ENCODE peak calls at places on chromosomes 7 and 10, in nine cellular contexts. L is psoas muscle, H is SK-N-SH, A is GM12865, X is Peyer's patch, B is body of pancreas, T is esophagus squamous epithelium, Z is AG10803, M is thyroid gland. D is an unnamed sample.

GRCh38 chr10:123530166-123530870 is 135.8 kb upstream of the GPR26 start:
- DNase-seq in H (no peak), Z (no peak), T (no peak), X (no peak), A (no peak), M (no peak), B (no peak), L (no peak), D (no peak)

GRCh38 chr7:71787513-71787912 is 624.6 kb downstream of the CALN1 start:
- DNase-seq in B (no peak), T (no peak), H (no peak), A (no peak), X (no peak), Z (no peak), L (no peak), M (no peak), D (no peak)

GRCh38 chr7:44100458-44101303 is 3.5 kb upstream of the AEBP1 start:
- DNase-seq in X (no peak), Z (peak), M (no peak), A (no peak), H (peak), T (no peak), L (no peak), B (no peak), D (peak)

GRCh38 chr10:42988517-42989395 is 88.1 kb upstream of the RET start:
- DNase-seq in T (no peak), H (peak), M (no peak), A (no peak), L (no peak), Z (no peak), X (peak), B (no peak), D (no peak)

GRCh38 chr10:111885919-111886318 is 297.6 kb downstream of the GPAM start:
- DNase-seq in B (no peak), H (no peak), X (no peak), Z (no peak), A (no peak), L (no peak), T (no peak), M (no peak), D (no peak)

GRCh38 chr10:6514844-6515780 is 65.0 kb downstream of the PRKCQ start:
- DNase-seq in M (no peak), Z (no peak), L (no peak), X (no peak), T (no peak), B (no peak), H (no peak), A (no peak), D (no peak)

GRCh38 chr7:108165726-108166125 is 35.6 kb upstream of the LAMB4 start:
- DNase-seq in L (no peak), X (no peak), M (no peak), T (no peak), B (no peak), Z (no peak), A (no peak), H (no peak), D (no peak)

GRCh38 chr7:97512441-97513207 is 219.3 kb upstream of the TAC1 start:
- DNase-seq in Z (no peak), B (no peak), T (no peak), X (no peak), M (no peak), L (no peak), H (no peak), A (no peak), D (no peak)

DNA sequence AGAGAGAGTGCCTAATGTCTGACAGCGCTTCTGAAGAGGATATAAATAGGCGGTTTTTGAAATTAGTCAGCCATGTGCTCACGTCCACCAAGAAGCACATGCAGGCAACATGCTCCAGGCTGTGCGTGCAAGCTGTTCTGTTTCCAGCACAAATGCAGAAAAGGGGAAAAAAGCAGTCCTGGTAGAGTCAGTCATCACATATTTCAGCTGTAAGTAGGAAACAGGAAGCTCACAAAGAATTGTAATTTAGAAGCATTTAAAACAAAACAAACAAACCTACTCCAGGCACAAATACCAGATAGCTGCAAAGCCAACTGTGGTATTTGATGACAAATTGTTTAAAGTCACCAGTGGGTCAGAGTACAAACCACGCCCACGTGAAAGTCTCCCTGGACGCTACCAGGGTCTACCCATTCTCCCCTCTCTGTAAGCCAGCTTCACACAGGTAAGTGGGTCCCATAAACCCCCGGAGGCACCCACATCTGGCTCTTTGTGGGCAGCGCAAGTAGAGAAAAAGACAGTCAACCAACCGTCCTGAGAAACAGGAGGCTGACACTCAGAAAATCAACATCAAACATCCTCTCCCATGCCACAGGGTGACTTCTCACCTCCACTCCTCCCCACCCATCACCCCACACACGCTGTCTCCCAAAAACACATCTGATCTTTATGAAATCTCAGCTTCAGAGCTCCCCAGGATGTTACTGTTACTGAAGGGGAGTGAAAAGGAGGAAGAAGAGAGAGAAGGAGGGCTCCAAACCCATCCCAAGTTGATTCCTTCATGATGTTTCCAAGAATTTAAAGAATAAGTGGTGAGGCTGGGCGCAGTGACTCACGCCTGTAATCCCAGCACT is 186.4 kb downstream of the FAM107B start:
- DNase-seq in M (no peak), A (peak), X (no peak), L (no peak), Z (peak), T (no peak), H (no peak), B (no peak), D (peak)
- H3K4me3 ChIP-seq in M (no peak), A (peak), X (no peak), L (no peak), Z (peak), T (no peak), H (no peak), B (no peak), D (no peak)

GRCh38 chr7:45978010-45978681 is 57.1 kb upstream of the IGFBP3 start:
- DNase-seq in T (no peak), B (peak), M (peak), Z (peak), A (peak), L (no peak), X (no peak), H (no peak), D (no peak)
- H3K4me3 ChIP-seq in T (no peak), B (no peak), M (no peak), Z (peak), A (no peak), L (no peak), X (no peak), H (peak), D (no peak)

GRCh38 chr7:155557778-155558177 is 11.4 kb upstream of the CNPY1 start:
- DNase-seq in T (no peak), Z (no peak), B (no peak), A (no peak), X (no peak), H (no peak), M (no peak), L (no peak), D (no peak)
- H3K4me3 ChIP-seq in T (no peak), Z (no peak), B (no peak), A (no peak), X (no peak), H (no peak), M (no peak), L (no peak), D (no peak)

GRCh38 chr7:148700693-148701092 is 2.0 kb downstream of the CUL1 start:
- DNase-seq in L (no peak), M (peak), H (peak), X (no peak), Z (peak), A (peak), B (peak), T (no peak), D (no peak)
- H3K4me3 ChIP-seq in L (peak), M (no peak), H (peak), X (peak), Z (peak), A (peak), B (no peak), T (peak), D (peak)

GRCh38 chr10:103106556-103106955 is 86.5 kb downstream of the NT5C2 start:
- DNase-seq in L (no peak), H (no peak), T (no peak), M (no peak), X (no peak), A (no peak), Z (no peak), B (no peak), D (no peak)

GRCh38 chr10:103111031-103111917 is 81.8 kb downstream of the NT5C2 start:
- DNase-seq in X (no peak), B (no peak), A (peak), T (no peak), Z (peak), H (no peak), L (no peak), M (no peak), D (no peak)

GRCh38 chr10:103114876-103115275 is 78.2 kb downstream of the NT5C2 start:
- DNase-seq in A (no peak), M (no peak), B (no peak), X (no peak), T (no peak), L (no peak), H (no peak), Z (no peak), D (no peak)

GRCh38 chr10:103111918-103112877 is 80.9 kb downstream of the NT5C2 start:
- DNase-seq in T (no peak), L (no peak), B (no peak), Z (no peak), M (no peak), H (no peak), X (no peak), A (peak), D (no peak)

DNA sequence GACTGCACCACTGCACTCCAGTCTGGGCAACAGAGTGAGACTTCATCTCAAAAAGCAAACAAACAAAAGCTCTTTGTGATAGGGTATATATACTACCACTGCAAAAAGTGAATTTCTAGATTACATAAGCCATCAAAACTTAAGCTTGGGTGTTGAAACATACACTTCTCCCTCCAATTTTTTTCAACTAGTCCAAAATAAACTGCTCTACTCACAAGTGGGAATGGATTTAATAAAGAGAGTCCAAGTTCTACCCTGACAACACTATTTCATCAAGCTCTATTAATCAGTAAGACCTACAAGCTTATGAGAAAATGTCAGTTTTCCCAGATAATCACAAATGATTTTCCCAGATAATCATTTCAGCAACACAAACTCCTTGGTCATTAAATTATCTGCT is 82.7 kb downstream of the NT5C2 start:
- DNase-seq in A (no peak), B (no peak), Z (no peak), X (no peak), M (no peak), H (no peak), L (no peak), T (no peak), D (no peak)
- H3K4me3 ChIP-seq in A (no peak), B (no peak), Z (no peak), X (no peak), M (no peak), H (no peak), L (peak), T (no peak), D (no peak)

DNA sequence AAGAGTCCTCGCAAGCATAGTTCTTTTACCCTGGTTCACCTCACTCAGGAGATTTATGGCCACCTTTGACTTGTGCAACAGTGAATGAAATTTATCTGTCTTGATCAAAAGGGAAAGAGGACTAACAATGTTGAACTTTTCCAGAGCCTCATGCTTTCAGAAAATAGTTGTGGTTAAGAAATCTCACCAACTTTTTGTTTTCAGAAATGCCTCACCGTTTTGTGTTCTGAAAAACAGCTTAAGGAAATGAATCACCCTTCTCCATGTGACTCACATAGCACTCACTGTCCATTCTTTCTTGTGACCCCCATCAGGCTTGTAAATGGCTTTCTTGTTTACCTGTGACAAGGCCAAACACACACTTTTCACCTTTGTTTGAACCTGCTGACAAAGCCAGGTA is 148.6 kb upstream of the FAM3C start:
- DNase-seq in A (peak), Z (peak), M (no peak), X (no peak), H (no peak), L (no peak), T (no peak), B (no peak), D (no peak)
- H3K4me3 ChIP-seq in A (no peak), Z (no peak), M (no peak), X (no peak), H (no peak), L (no peak), T (no peak), B (no peak), D (no peak)

GRCh38 chr10:71700735-71701368 is 18.7 kb downstream of the C10orf105 start:
- DNase-seq in Z (no peak), B (no peak), X (no peak), L (no peak), A (no peak), H (peak), T (no peak), M (no peak), D (no peak)

GRCh38 chr10:71704816-71705215 is 14.8 kb downstream of the C10orf105 start:
- DNase-seq in X (no peak), M (no peak), B (no peak), A (no peak), Z (no peak), T (no peak), H (no peak), L (no peak), D (no peak)

GRCh38 chr10:71703577-71703976 is 16.0 kb downstream of the C10orf105 start:
- DNase-seq in M (no peak), T (no peak), Z (no peak), X (no peak), B (no peak), A (no peak), L (no peak), H (no peak), D (no peak)

GRCh38 chr10:71698737-71699136 is 20.8 kb downstream of the C10orf105 start:
- DNase-seq in X (no peak), H (no peak), Z (no peak), T (no peak), L (no peak), A (no peak), M (no peak), B (no peak), D (no peak)

DNA sequence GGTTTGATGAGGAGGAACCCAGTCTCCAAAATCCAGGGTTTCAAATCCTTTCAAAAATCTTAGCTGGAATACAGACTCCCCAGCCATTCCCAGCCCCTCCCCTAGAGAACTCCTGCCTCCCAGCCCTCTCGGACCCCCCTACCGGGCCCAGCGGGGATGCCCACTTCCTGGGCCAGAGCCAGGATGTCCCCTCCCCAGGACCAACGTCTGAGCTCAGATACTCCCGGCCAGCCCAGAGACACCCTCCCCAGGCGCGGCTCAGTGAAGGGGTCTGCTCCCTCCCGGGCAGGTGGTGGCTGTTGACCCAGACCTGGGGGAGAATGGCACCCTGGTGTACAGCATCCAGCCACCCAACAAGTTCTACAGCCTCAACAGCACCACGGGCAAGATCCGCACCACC is 17.8 kb downstream of the C10orf105 start:
- DNase-seq in B (no peak), L (no peak), H (no peak), A (no peak), T (no peak), X (no peak), Z (no peak), M (no peak), D (no peak)
- H3K4me3 ChIP-seq in B (no peak), L (no peak), H (no peak), A (no peak), T (no peak), X (no peak), Z (no peak), M (no peak), D (no peak)

GRCh38 chr10:129958118-129958685 is 5.9 kb downstream of the EBF3 start:
- DNase-seq in A (no peak), Z (no peak), X (no peak), T (no peak), H (no peak), M (no peak), L (no peak), B (no peak), D (peak)
- H3K4me3 ChIP-seq in A (no peak), Z (no peak), X (peak), T (no peak), H (no peak), M (no peak), L (peak), B (no peak), D (peak)

DNA sequence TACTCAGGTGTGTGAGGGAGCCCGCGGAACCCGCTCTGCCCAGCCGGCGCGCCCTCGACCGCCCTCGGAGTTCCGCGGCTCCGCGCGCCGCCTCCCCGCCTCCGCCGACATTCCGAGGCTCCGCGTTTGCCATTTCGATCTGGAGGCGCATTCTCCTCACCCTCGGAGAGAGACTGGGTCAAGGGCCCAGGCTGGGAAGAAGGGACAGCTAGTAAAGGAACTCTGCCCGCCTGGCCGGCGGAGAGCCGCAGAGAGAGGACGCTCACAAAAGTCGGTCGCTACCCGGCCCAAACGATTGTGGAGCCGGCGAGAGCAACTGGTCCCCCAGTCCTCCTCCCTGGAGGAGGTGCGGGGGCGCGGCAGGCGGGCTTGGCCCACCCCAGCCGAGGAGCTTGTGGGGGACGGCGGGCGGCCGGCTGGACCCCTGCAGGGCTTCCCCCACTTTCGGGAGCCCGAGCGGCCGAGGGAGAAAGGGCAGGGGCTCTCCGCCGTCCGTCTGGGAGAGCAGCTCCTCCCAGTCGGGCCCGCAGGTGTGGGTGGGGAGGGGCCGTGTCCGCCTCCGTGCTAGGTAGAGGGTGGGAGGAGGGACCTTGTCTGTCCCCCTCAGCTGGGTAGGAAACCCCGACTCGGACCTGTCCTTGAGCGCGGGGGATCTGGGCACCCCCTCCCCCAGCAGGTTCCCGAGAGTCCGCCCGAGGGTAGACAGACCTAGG is 74.3 kb upstream of the LEP start:
- DNase-seq in L (no peak), M (peak), A (no peak), B (peak), Z (peak), H (peak), T (no peak), X (no peak), D (peak)
- H3K4me3 ChIP-seq in L (peak), M (peak), A (no peak), B (peak), Z (peak), H (peak), T (peak), X (peak), D (peak)